ENCODE peak calls at places on chromosomes 12 and 14, in seven cellular contexts. E is Caco-2; O is cardiac septum; G is uterus; P is GM12892; K is neuronal stem cell; S is activated T-helper 1 cell treated with anti-CD3 and anti-CD28 coated beads, Interleukin-12 subunit alpha, Interleukin-12 subunit beta, Interleukin-2, Interleukin-4 antibody, amounts not matched to agents 30 ng/mL and 10 ng/mL and 1 ng/mL, durations not matched to agents 14 hours and 24 hours and 36 hours. I is an unnamed sample.

GRCh38 chr14:65142429-65142828 is 40.1 kb upstream of the MAX start:
- DNase-seq in P (no peak), G (no peak), O (no peak), E (no peak), K (no peak), S (no peak), I (no peak)

GRCh38 chr12:57552692-57553321 is 3.0 kb downstream of the KIF5A start:
- DNase-seq in P (no peak), G (no peak), K (no peak), E (no peak), S (no peak), O (no peak), I (no peak)

GRCh38 chr12:62787023-62787422 is 147.9 kb downstream of the PPM1H start:
- DNase-seq in O (no peak), S (no peak), P (no peak), E (no peak), K (no peak), G (no peak), I (no peak)

GRCh38 chr12:89346741-89347324 is 5.5 kb downstream of the DUSP6 start:
- DNase-seq in S (no peak), P (no peak), O (no peak), G (peak), K (no peak), E (no peak), I (no peak)

GRCh38 chr14:104549536-104550339 is 29.8 kb upstream of the C14orf180 start:
- DNase-seq in G (no peak), S (no peak), P (no peak), E (no peak), K (no peak), O (peak), I (no peak)

GRCh38 chr12:5480218-5480952 is 48.5 kb downstream of the NTF3 start:
- DNase-seq in E (no peak), P (no peak), S (no peak), K (peak), O (no peak), G (no peak), I (no peak)

GRCh38 chr12:50221228-50222008 is 54.2 kb upstream of the CERS5 start:
- DNase-seq in E (no peak), P (no peak), S (no peak), O (no peak), K (peak), G (no peak), I (no peak)

GRCh38 chr14:79294506-79294905 is 916.8 kb downstream of the DIO2 start:
- DNase-seq in E (no peak), P (no peak), S (no peak), O (no peak), G (no peak), K (no peak), I (no peak)

GRCh38 chr14:26596722-26597030 is 1.2 kb downstream of the NOVA1 start:
- DNase-seq in P (no peak), E (no peak), G (peak), O (no peak), K (no peak), S (no peak), I (no peak)

GRCh38 chr12:45223868-45224267 is 8.0 kb downstream of the ANO6 start:
- DNase-seq in K (no peak), O (no peak), E (no peak), G (no peak), S (no peak), P (no peak), I (no peak)

GRCh38 chr14:33359288-33359881 is 420.7 kb downstream of the NPAS3 start:
- DNase-seq in K (no peak), S (no peak), E (no peak), O (no peak), G (no peak), P (no peak), I (no peak)

GRCh38 chr12:103462675-103463074 is 33.1 kb downstream of the C12orf42 start:
- DNase-seq in O (no peak), E (no peak), P (no peak), G (no peak), S (no peak), K (no peak), I (no peak)

GRCh38 chr12:27861428-27862167 is 81.6 kb upstream of the MANSC4 start:
- DNase-seq in S (no peak), O (no peak), G (peak), K (no peak), E (no peak), P (no peak), I (no peak)

GRCh38 chr12:96510306-96510764 is 21.0 kb downstream of the CFAP54 start:
- DNase-seq in G (no peak), S (no peak), P (no peak), E (no peak), K (no peak), O (no peak), I (no peak)

GRCh38 chr12:68532204-68532886 is 78.4 kb upstream of the RAP1B start:
- DNase-seq in E (no peak), S (no peak), O (no peak), P (no peak), G (no peak), K (no peak), I (no peak)

GRCh38 chr12:4743046-4743445 is 22.8 kb downstream of the GALNT8 start:
- DNase-seq in E (no peak), K (no peak), O (no peak), P (no peak), G (no peak), S (no peak), I (no peak)

GRCh38 chr14:101598571-101599233 is 37.4 kb downstream of the DIO3 start:
- DNase-seq in P (no peak), G (no peak), S (no peak), E (no peak), O (no peak), K (no peak), I (no peak)

GRCh38 chr12:110079477-110080400 is 31.4 kb upstream of the C12orf76 start:
- DNase-seq in O (peak), E (no peak), G (no peak), P (peak), K (no peak), S (peak), I (no peak)

GRCh38 chr12:53798575-53798974 is 46.8 kb upstream of the CISTR start:
- DNase-seq in O (no peak), G (no peak), K (no peak), E (peak), P (no peak), S (no peak), I (no peak)

GRCh38 chr12:114746297-114747074 is 62.5 kb upstream of the TBX3 start:
- DNase-seq in G (peak), S (no peak), P (no peak), K (no peak), E (no peak), O (no peak), I (no peak)

GRCh38 chr12:9897524-9897923 is 16.2 kb downstream of the KLRF2 start:
- DNase-seq in G (no peak), S (no peak), P (no peak), O (no peak), E (no peak), K (no peak), I (no peak)

GRCh38 chr12:52280319-52280795 is 5.9 kb downstream of the KRT86 start:
- DNase-seq in E (peak), G (peak), K (no peak), S (no peak), O (peak), P (no peak), I (no peak)

GRCh38 chr14:59678352-59678751 is 101.7 kb upstream of the CCDC175 start:
- DNase-seq in P (no peak), G (no peak), O (no peak), S (no peak), E (no peak), K (no peak), I (no peak)

GRCh38 chr12:105221588-105222325 is 14.2 kb downstream of the APPL2 start:
- DNase-seq in P (no peak), G (no peak), E (no peak), O (no peak), K (no peak), S (no peak), I (no peak)

GRCh38 chr12:65962921-65963883 is 138.9 kb downstream of the HMGA2 start:
- DNase-seq in S (no peak), O (no peak), E (peak), P (no peak), K (no peak), G (no peak), I (no peak)

I was measured in 8988T.